ENCODE peak calls at places on chromosomes 6 and 20, in four cellular contexts. B is tibial nerve, P is A549, T is transverse colon. M is an unnamed sample.
A peak's percentile ranks its signal among the peaks of the same experiment; 100 is the strongest.

GRCh38 chr6:108742041-108742440 is 106.2 kb upstream of the ARMC2 start:
- DNase-seq in P (no peak), T (no peak), B (no peak), M (no peak)

GRCh38 chr6:53869964-53870363 is 75.2 kb downstream of the LRRC1 start:
- DNase-seq in P (no peak), T (no peak), B (no peak), M (no peak)

GRCh38 chr6:145036236-145036635 is 699.1 kb downstream of the EPM2A start:
- DNase-seq in B (no peak), P (no peak), T (no peak), M (no peak)

GRCh38 chr20:32855387-32855786 is 3.3 kb upstream of the EFCAB8 start:
- DNase-seq in P (no peak), B (no peak), T (no peak), M (no peak)

GRCh38 chr6:45541934-45542333 is 164.2 kb upstream of the SUPT3H start:
- DNase-seq in B (no peak), T (no peak), P (no peak), M (no peak)

GRCh38 chr20:43938932-43939761 is 24.5 kb downstream of the TOX2 start:
- DNase-seq in B (peak; percentile 21), P (peak; percentile 54), T (peak; percentile 46), M (no peak)

GRCh38 chr20:41476013-41476441 is 109.4 kb upstream of the EMILIN3 start:
- DNase-seq in B (no peak), P (no peak), T (peak; percentile 16), M (no peak)

GRCh38 chr6:24574809-24575208 is 71.2 kb downstream of the KIAA0319 start:
- DNase-seq in T (no peak), B (no peak), P (no peak), M (no peak)

GRCh38 chr6:169452117-169452868 is 198.6 kb upstream of the THBS2 start:
- DNase-seq in B (peak; percentile 73), P (no peak), T (peak; percentile 58), M (peak; percentile 92)

GRCh38 chr20:53652090-53652858 is 58.6 kb upstream of the ZNF217 start:
- DNase-seq in P (no peak), T (no peak), B (no peak), M (no peak)

GRCh38 chr6:134358320-134358719 is 40.4 kb upstream of the SGK1 start:
- DNase-seq in T (no peak), B (no peak), P (no peak), M (no peak)

GRCh38 chr6:170116643-170117042 is 174.2 kb downstream of the DLL1 start:
- DNase-seq in P (no peak), B (no peak), T (no peak), M (peak; percentile 18)

GRCh38 chr20:36094497-36094896 is 60.0 kb upstream of the EPB41L1 start:
- DNase-seq in P (no peak), T (peak; percentile 39), B (no peak), M (no peak)

GRCh38 chr20:24693466-24694156 is 224.2 kb downstream of the SYNDIG1 start:
- DNase-seq in B (no peak), P (no peak), T (no peak), M (no peak)

GRCh38 chr20:18287546-18287914 is 797 bp upstream of the ZNF133 start:
- DNase-seq in T (no peak), P (no peak), B (no peak), M (peak; percentile 27)

GRCh38 chr20:14148042-14148441 is 152.7 kb downstream of the MACROD2 start:
- DNase-seq in B (no peak), P (no peak), T (no peak), M (no peak)

GRCh38 chr6:98847767-98848538 is 13.6 kb downstream of the POU3F2 start:
- DNase-seq in T (no peak), B (no peak), P (no peak), M (no peak)

GRCh38 chr6:116616757-116617093 is 446 bp downstream of the RSPH4A start:
- DNase-seq in P (peak; percentile 18), T (peak; percentile 9), B (no peak), M (peak; percentile 28)

GRCh38 chr6:16401868-16402267 is 163.5 kb downstream of the GMPR start:
- DNase-seq in T (no peak), B (no peak), P (no peak), M (no peak)

GRCh38 chr6:158039571-158040050 is 57.9 kb downstream of the SYNJ2 start:
- DNase-seq in T (no peak), P (no peak), B (no peak), M (no peak)

GRCh38 chr6:170288091-170288631 is 2.7 kb downstream of the DLL1 start:
- DNase-seq in T (no peak), B (no peak), P (no peak), M (peak; percentile 22)

GRCh38 chr6:108464506-108465084 is 96.1 kb upstream of the FOXO3 start:
- DNase-seq in T (no peak), P (no peak), B (no peak), M (no peak)

GRCh38 chr20:19397676-19398075 is 185.2 kb downstream of the SLC24A3 start:
- DNase-seq in B (no peak), P (no peak), T (no peak), M (no peak)

GRCh38 chr20:32599783-32600340 is 14.7 kb upstream of the NOL4L start:
- DNase-seq in P (no peak), T (no peak), B (no peak), M (no peak)

GRCh38 chr6:41655706-41656668 is 17.7 kb downstream of the MDFI start:
- DNase-seq in B (no peak), T (no peak), P (no peak), M (no peak)

GRCh38 chr20:11221046-11221445 is 547.2 kb upstream of the JAG1 start:
- DNase-seq in P (no peak), B (no peak), T (no peak), M (no peak)

GRCh38 chr6:111722220-111722731 is 116.6 kb upstream of the TRAF3IP2 start:
- DNase-seq in B (no peak), P (no peak), T (no peak), M (no peak)

GRCh38 chr20:44247676-44248419 is 740 bp downstream of the GDAP1L1 start:
- DNase-seq in B (no peak), T (no peak), P (peak; percentile 56), M (peak; percentile 42)

GRCh38 chr20:47489448-47489872 is 12.2 kb upstream of the NCOA3 start:
- DNase-seq in P (no peak), B (no peak), T (peak; percentile 37), M (no peak)

GRCh38 chr20:33306228-33306627 is 23.2 kb downstream of the BPIFB1 start:
- DNase-seq in T (no peak), P (no peak), B (no peak), M (no peak)

GRCh38 chr20:61263084-61263695 is 11.1 kb downstream of the CDH4 start:
- DNase-seq in B (no peak), T (no peak), P (no peak), M (no peak)

GRCh38 chr6:142485256-142485655 is 183.4 kb downstream of the ADGRG6 start:
- DNase-seq in P (no peak), B (no peak), T (no peak), M (no peak)

GRCh38 chr6:16764188-16764950 is 3.1 kb upstream of the ATXN1 start:
- DNase-seq in P (no peak), T (no peak), B (no peak), M (no peak)

GRCh38 chr6:44235269-44235668 is 11.6 kb upstream of the HSP90AB1 start:
- DNase-seq in B (no peak), P (no peak), T (no peak), M (no peak)

GRCh38 chr6:44235891-44236516 is 10.9 kb upstream of the HSP90AB1 start:
- DNase-seq in T (no peak), P (no peak), B (no peak), M (peak; percentile 21)

GRCh38 chr6:44238687-44239350 is 8.1 kb upstream of the HSP90AB1 start:
- DNase-seq in B (no peak), T (no peak), P (no peak), M (no peak)

GRCh38 chr6:44237021-44237812 is 9.7 kb upstream of the HSP90AB1 start:
- DNase-seq in P (peak; percentile 88), T (peak; percentile 94), B (peak; percentile 84), M (peak; percentile 88)

GRCh38 chr6:44237813-44238433 is 9.0 kb upstream of the HSP90AB1 start:
- DNase-seq in P (peak; percentile 64), B (peak; percentile 66), T (peak; percentile 85), M (peak; percentile 77)
- TF ChIP-seq EP300 in P (no peak), B (peak; percentile 82), T (no peak), M (no peak)

DNA sequence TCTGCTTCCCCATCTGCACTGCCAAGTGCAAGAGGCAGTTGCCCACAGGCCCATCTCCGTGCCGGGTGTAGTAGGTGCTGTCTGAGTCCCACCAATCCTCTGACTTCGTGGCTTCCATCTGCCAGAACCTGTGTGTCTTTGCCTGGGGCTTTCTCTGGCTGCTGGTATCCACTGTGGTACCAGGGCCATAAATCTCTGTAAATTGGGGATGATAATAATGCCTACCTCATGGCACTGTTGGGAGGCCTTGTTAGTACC is 93.9 kb upstream of the RNF24 start:
- DNase-seq in T (no peak), P (no peak), B (no peak), M (no peak)
- H3K27ac ChIP-seq in T (no peak overlapping the region), P (peak overlapping the region; percentile 94), B (no peak overlapping the region), M (no peak overlapping the region)

DNA sequence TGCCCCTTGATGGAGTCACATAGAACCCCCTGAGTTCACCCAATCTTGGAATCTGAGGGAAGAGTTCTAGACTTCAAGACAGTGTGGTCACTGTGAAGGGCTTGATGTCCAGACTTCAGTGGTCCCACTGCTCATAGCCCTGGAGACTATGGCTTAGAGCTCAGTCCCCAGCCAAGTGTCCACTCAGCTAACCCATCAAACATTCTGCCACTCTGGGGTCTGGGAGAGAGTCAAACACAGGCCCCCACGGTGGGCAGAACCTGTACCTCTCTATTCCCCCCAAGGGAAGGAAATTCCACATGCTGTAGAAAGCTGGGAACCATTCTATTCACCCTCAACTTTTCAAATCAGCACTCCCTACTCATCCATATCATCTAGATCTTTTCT is 15.5 kb upstream of the TBC1D22B start:
- DNase-seq in P (no peak), T (no peak), B (no peak), M (no peak)
- H3K4me3 ChIP-seq in P (no peak overlapping the region), T (no peak overlapping the region), B (no peak overlapping the region), M (no peak overlapping the region)

GRCh38 chr20:34673411-34673810 is 3.5 kb downstream of the PIGU start:
- DNase-seq in P (no peak), T (no peak), B (no peak), M (no peak)

GRCh38 chr20:34675993-34676641 is 775 bp downstream of the PIGU start:
- DNase-seq in P (no peak), T (no peak), B (no peak), M (no peak)

GRCh38 chr20:34680586-34680985 is 3.7 kb upstream of the PIGU start:
- DNase-seq in T (no peak), B (no peak), P (no peak), M (no peak)

GRCh38 chr20:34675561-34675960 is 1.3 kb downstream of the PIGU start:
- DNase-seq in T (no peak), B (no peak), P (no peak), M (no peak)

DNA sequence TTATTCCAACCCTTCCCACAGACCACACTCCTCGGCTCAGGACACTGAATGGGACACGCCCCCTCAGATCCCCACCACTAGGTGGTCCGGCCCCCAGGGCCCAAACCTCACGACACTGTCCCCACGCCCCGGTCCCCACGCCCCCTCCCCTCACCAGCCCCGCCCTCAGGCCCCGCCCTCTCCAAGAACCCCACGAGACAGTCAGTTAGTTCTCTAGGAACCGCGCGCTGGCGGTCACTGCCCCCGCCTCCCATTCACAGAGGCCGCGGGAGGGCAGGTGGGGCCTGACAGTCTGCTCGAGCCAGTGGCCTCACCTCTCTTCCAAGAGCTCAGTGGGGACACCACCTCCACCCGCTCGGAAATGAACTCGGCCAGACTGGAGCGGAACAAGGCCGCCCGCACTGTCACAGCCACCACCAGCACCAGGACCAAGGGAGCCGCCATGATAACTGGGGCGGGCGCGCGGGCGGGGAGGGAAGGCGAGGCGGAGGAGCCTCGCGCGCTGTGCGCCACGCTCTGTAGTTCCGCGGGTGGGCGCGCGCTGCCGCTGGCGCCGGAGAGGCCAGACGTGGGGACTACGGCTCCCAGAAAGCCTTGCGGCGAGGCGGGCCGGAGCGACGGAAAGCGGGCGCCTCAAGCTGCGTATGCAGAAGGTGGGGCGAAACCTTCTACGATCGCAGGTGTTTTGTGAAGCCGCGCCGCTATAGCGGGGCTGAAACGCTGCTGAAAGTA is at the start of gene PIGU:
- DNase-seq in T (peak; percentile 97), P (peak; percentile 91), B (peak; percentile 85), M (peak; percentile 93)
- TF ChIP-seq EP300 in T (no peak), P (no peak), B (peak; percentile 91), M (no peak)